ENCODE peak calls at places on chromosomes 16 and 17, in five cellular contexts. L is ascending aorta, V is 8988T, O is naive B cell, W is hypothalamus. A is an unnamed sample.

GRCh38 chr16:67865318-67865717 is 7.5 kb upstream of the EDC4 start:
- DNase-seq in L (no peak), W (no peak), V (peak; percentile 87), O (no peak), A (no peak)

GRCh38 chr16:67547423-67548264 is 14.7 kb upstream of the CTCF start:
- DNase-seq in V (no peak), W (no peak), O (peak; percentile 89), L (no peak), A (peak; percentile 92)

GRCh38 chr16:11201498-11202259 is 54.3 kb downstream of the SOCS1 start:
- DNase-seq in O (no peak), W (no peak), L (no peak), V (peak; percentile 47), A (no peak)

GRCh38 chr17:17239832-17240231 is 2.9 kb upstream of the FLCN start:
- DNase-seq in O (no peak), V (no peak), W (no peak), L (no peak), A (no peak)

GRCh38 chr17:42124256-42124655 is 1.7 kb downstream of the HSPB9 start:
- DNase-seq in W (no peak), L (no peak), V (no peak), O (no peak), A (no peak)

GRCh38 chr17:7042507-7043194 is 1.2 kb downstream of the SLC16A11 start:
- DNase-seq in O (peak; percentile 55), V (no peak), W (no peak), L (no peak), A (peak; percentile 84)

GRCh38 chr17:7084058-7084457 is 4.0 kb upstream of the CLEC10A start:
- DNase-seq in O (no peak), L (no peak), V (no peak), W (no peak), A (no peak)

GRCh38 chr16:56382901-56383355 is 42.4 kb downstream of the AMFR start:
- DNase-seq in W (no peak), O (no peak), V (peak; percentile 40), L (no peak), A (no peak)

GRCh38 chr17:27895110-27895895 is 2.1 kb upstream of the LYRM9 start:
- DNase-seq in V (no peak), O (no peak), L (no peak), W (no peak), A (no peak)